ENCODE peak calls at places on chromosomes 4 and X, in eight cellular contexts. R, I, N, E, U, Q, C and G are unnamed samples.

GRCh38 chr4:10831727-10832408 is 147.3 kb upstream of the CLNK start:
- DNase-seq in R (no peak), I (no peak), N (no peak), E (no peak), U (no peak), Q (no peak), C (no peak), G (no peak)

GRCh38 chr4:188109157-188109755 is at the start of gene TRIML2:
- DNase-seq in R (no peak), I (no peak), N (no peak), E (no peak), U (no peak), Q (no peak), C (no peak), G (no peak)

GRCh38 chr4:89572224-89572858 is 264.6 kb downstream of the SNCA start:
- DNase-seq in R (no peak), I (no peak), N (peak), E (no peak), U (no peak), Q (no peak), C (no peak), G (no peak)

GRCh38 chrX:8981742-8982141 is 52.2 kb downstream of the FAM9B start:
- DNase-seq in R (no peak), I (peak), N (no peak), E (no peak), U (no peak), Q (no peak), C (no peak), G (no peak)

GRCh38 chr4:15349426-15349825 is 78.4 kb upstream of the C1QTNF7 start:
- DNase-seq in R (no peak), I (no peak), N (no peak), E (no peak), U (no peak), Q (no peak), C (no peak), G (no peak)

GRCh38 chrX:104469771-104470170 is 96.2 kb upstream of the IL1RAPL2 start:
- DNase-seq in R (no peak), I (no peak), N (no peak), E (no peak), U (no peak), Q (no peak), C (no peak), G (no peak)

GRCh38 chrX:135287266-135287823 is 21.9 kb upstream of the ETDC start:
- DNase-seq in R (no peak), I (no peak), N (no peak), E (no peak), U (no peak), Q (no peak), C (no peak), G (no peak)

GRCh38 chrX:34927866-34928265 is 14.7 kb upstream of the FAM47B start:
- DNase-seq in R (no peak), I (no peak), N (no peak), E (no peak), U (no peak), Q (no peak), C (no peak), G (no peak)

GRCh38 chr4:15011166-15011565 is 8.9 kb downstream of the CPEB2 start:
- DNase-seq in R (no peak), I (no peak), N (no peak), E (no peak), U (no peak), Q (no peak), C (no peak), G (no peak)